ENCODE peak calls at places on chromosomes 7 and 10, in seven cellular contexts. D is heart left ventricle, H is brain microvascular endothelial cell, R is thoracic aorta, X is small intestine, W is heart right ventricle, Z is lung. M is an unnamed sample. For H3K27me3, the result is how much of the 10 kb centered on the place peaks cover.

GRCh38 chr7:73746378-73746777 is 7.8 kb upstream of the ABHD11 start:
- DNase-seq in W (no peak), H (no peak), R (no peak), Z (no peak), D (no peak), X (no peak), M (no peak)

GRCh38 chr7:112596260-112596659 is 115.5 kb downstream of the LSMEM1 start:
- DNase-seq in D (no peak), W (no peak), X (no peak), Z (no peak), R (no peak), H (peak), M (no peak)

GRCh38 chr10:132294196-132294520 is 13.6 kb downstream of the STK32C start:
- DNase-seq in Z (no peak), R (no peak), D (no peak), X (no peak), W (no peak), H (no peak), M (no peak)

GRCh38 chr10:47424231-47424630 is 40.1 kb upstream of the ZNF488 start:
- DNase-seq in X (no peak), D (no peak), H (no peak), Z (no peak), W (no peak), R (no peak), M (no peak)

GRCh38 chr10:62374862-62375710 is 917 bp downstream of the ZNF365 start:
- DNase-seq in Z (no peak), D (no peak), X (no peak), R (no peak), W (no peak), H (no peak), M (no peak)

GRCh38 chr7:150334108-150334507 is 7.3 kb downstream of the RARRES2 start:
- DNase-seq in D (no peak), Z (no peak), H (no peak), W (no peak), R (no peak), X (no peak), M (no peak)

GRCh38 chr10:82313401-82313800 is 438.4 kb downstream of the NRG3 start:
- DNase-seq in X (no peak), Z (no peak), H (no peak), W (no peak), R (no peak), D (no peak), M (no peak)

GRCh38 chr10:43228783-43229207 is 38.1 kb downstream of the RASGEF1A start:
- DNase-seq in Z (no peak), W (no peak), H (no peak), D (no peak), R (no peak), X (no peak), M (no peak)

GRCh38 chr7:44782460-44782859 is 14.0 kb upstream of the PPIA start:
- DNase-seq in R (no peak), H (no peak), W (no peak), X (no peak), D (no peak), Z (no peak), M (no peak)

GRCh38 chr7:42671627-42672026 is 240.2 kb downstream of the C7orf25 start:
- DNase-seq in D (no peak), W (no peak), Z (no peak), R (no peak), X (no peak), H (no peak), M (no peak)

GRCh38 chr7:3200504-3200903 is 100.5 kb upstream of the SDK1 start:
- DNase-seq in R (no peak), W (no peak), H (peak), Z (no peak), X (peak), D (no peak), M (no peak)

GRCh38 chr7:105210721-105211205 is 178.0 kb downstream of the SRPK2 start:
- DNase-seq in R (no peak), Z (no peak), H (no peak), X (peak), W (peak), D (peak), M (no peak)

GRCh38 chr10:97898429-97898828 is 48.8 kb downstream of the GOLGA7B start:
- DNase-seq in X (no peak), W (no peak), H (no peak), D (no peak), R (no peak), Z (no peak), M (no peak)

GRCh38 chr10:23754179-23754578 is 315.3 kb downstream of the OTUD1 start:
- DNase-seq in H (no peak), Z (no peak), D (no peak), W (no peak), X (no peak), R (no peak), M (no peak)

GRCh38 chr7:140902305-140902953 is 22.3 kb downstream of the BRAF start:
- DNase-seq in D (no peak), H (no peak), X (no peak), Z (no peak), W (no peak), R (no peak), M (no peak)

DNA sequence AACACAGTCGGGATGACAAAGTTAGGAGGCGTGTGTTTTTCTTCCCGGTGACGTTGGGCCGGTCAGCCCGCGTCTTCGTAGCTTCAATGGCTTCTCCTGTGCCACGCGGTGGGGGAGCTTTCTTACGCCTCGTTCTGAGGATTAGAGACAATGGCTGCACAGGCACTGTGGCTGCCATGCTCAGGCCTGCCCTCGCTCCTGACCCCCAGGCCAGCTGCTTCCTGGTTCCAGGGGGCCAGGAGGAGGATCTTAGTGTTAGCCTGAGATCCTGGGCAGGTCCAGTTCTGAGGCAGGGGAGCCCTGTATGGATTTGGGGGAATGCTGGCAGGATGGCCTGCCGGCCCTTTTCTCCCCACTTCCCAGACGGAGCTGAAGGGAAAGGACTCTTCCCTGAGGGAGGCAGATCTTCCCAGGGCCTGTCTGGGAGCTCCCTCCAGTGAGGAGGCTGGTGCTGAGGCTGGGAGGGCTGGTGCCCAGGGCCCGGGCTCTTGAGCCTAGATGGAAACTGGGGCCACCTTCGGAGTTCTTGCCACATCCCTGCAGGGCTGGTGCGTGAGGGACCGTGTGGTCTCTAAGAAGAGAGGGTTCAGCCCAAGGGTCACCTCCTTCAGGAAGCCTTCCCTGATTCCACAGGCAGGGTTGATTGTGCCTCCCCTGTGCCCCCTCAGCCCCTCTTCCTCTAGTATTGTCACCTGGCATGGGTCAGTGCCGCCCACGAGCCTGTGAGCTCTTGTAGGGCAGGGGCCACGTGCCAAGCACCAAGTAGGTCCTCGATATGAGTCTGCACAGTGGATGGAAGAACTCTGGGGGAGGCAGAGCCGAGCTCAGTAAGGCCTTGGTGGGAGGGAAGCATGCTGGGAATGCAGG is 101.4 kb downstream of the GRK5 start:
- DNase-seq in R (no peak), H (no peak), X (no peak), Z (no peak), W (no peak), D (no peak), M (no peak)
- H3K27ac ChIP-seq in R (peak), H (no peak), X (no peak), Z (no peak), W (no peak), D (no peak), M (no peak)

DNA sequence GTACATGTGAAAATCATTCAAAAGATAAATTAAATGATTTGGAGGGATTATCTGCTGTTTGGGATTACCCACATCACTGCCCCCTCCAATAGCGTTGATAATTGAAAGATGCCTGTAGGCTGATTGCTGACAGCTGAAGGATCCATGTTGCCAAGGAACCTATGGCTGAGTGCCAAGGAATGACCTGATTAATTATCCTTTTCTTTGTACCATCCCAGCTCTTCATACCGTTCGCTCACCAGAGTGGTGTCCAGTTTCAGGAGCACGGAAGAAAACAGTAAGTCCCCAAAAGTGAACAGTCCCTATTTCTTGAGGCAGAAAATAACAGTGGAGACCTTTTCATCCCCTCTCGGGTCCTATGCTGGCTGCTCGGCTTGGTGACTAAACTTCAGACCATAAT is 108.7 kb downstream of the SPAG6 start:
- DNase-seq in X (no peak), Z (no peak), H (no peak), D (no peak), W (no peak), R (no peak), M (no peak)
- H3K27me3 ChIP-seq in X (under half), Z (under half), H (under half), D (under half), W (under half), R (under half), M (under half)

DNA sequence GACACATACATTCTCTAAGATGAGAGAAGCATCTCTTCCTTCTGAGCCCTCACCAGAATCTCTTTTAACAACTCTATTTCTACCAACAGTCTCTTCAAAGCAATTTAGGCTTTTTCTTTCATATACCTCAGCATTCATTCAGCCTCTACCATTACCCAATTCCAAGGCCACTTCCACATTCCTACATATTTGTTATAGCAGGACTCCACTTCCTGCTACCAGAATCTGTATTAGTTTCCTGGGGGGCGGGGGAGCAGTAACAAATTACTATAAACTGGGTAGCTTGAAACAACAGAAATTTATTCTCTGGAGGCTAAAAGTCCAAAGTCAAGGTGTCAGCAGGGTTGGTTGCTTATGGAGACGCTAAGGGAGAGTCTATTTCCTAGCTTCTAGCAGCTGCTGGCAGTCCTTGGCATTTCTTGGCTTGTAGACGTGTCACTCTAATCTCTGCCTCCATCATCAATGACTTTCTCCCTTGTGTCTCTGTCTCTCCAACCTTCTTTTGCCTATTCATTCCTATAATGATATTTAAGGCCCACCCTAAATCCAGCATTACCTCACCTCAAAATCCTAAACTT is 7.4 kb downstream of the PRPS1L1 start:
- DNase-seq in D (no peak), H (no peak), R (no peak), X (peak), W (no peak), Z (no peak), M (no peak)
- H3K4me3 ChIP-seq in D (no peak), H (no peak), R (no peak), X (no peak), W (no peak), Z (no peak), M (no peak)

GRCh38 chr7:131028293-131028692 is 294.3 kb upstream of the KLF14 start:
- DNase-seq in R (no peak), X (no peak), Z (no peak), W (no peak), H (no peak), D (no peak), M (no peak)
- H3K27ac ChIP-seq in R (no peak), X (no peak), Z (peak), W (no peak), H (no peak), D (no peak), M (no peak)

GRCh38 chr7:94149776-94150545 is 145.8 kb upstream of the BET1 start:
- DNase-seq in R (no peak), Z (no peak), D (no peak), W (no peak), X (no peak), H (no peak), M (no peak)

GRCh38 chr7:94142281-94142680 is 138.1 kb upstream of the BET1 start:
- DNase-seq in X (no peak), D (no peak), Z (no peak), W (no peak), R (no peak), H (no peak), M (no peak)

GRCh38 chr7:94146408-94146807 is 142.3 kb upstream of the BET1 start:
- DNase-seq in H (peak), R (no peak), Z (no peak), X (no peak), D (no peak), W (no peak), M (no peak)

DNA sequence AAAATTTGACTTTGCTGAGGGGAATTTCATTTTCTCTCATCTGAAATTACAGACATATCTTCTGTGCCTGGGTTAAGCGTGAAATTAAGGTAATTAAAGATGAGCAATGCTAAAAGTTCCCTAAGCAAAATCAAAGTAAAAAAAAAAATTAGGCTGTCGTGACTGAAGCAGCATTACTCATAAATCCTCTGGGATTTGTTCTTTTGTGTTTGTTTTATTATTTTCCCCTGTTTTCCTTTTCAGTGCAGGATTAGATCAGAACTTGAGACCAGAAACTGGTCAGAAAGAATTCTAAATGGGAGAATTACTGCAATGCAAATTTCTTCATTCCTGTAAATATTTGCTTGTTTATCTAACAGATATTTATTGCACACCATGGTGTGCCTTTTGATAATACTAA is 141.4 kb upstream of the BET1 start:
- DNase-seq in Z (no peak), W (no peak), H (no peak), R (no peak), D (no peak), X (no peak), M (no peak)
- H3K27me3 ChIP-seq in Z (under half), W (under half), H (under half), R (under half), D (under half), X (under half), M (under half)

GRCh38 chr10:27344568-27345454 is 104.2 kb upstream of the ACBD5 start:
- DNase-seq in W (no peak), X (no peak), H (no peak), D (no peak), R (no peak), Z (no peak), M (no peak)
- H3K4me3 ChIP-seq in W (no peak), X (no peak), H (no peak), D (no peak), R (no peak), Z (no peak), M (no peak)

DNA sequence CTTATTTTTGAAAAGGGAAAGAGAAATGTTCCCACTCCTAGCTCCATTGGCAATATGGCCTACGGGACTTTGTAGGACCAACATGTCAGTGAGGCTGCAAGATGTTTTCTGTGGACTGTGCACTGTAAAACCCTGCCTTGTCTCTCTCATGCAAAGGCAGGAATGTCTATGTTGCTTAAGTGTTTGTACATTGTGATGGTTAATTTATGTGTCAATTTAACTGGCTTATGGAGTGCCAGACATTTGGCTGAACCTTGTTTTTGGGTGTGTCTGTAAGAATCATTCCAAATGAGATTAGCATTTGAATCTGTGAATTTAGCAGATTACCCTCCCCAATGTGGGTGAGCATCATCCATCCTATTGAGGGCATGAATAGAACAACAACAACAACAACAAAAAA is 4.1 kb upstream of the PCLO start:
- DNase-seq in X (no peak), R (no peak), Z (no peak), W (no peak), H (no peak), D (no peak), M (no peak)
- H3K27ac ChIP-seq in X (no peak), R (no peak), Z (no peak), W (no peak), H (no peak), D (no peak), M (no peak)

GRCh38 chr7:114082934-114083647 is 164.3 kb upstream of the PPP1R3A start:
- DNase-seq in H (no peak), R (no peak), D (peak), W (peak), X (peak), Z (no peak), M (no peak)
- H3K27me3 ChIP-seq in H (under half), R (under half), D (half or more), W (under half), X (under half), Z (under half), M (under half)

DNA sequence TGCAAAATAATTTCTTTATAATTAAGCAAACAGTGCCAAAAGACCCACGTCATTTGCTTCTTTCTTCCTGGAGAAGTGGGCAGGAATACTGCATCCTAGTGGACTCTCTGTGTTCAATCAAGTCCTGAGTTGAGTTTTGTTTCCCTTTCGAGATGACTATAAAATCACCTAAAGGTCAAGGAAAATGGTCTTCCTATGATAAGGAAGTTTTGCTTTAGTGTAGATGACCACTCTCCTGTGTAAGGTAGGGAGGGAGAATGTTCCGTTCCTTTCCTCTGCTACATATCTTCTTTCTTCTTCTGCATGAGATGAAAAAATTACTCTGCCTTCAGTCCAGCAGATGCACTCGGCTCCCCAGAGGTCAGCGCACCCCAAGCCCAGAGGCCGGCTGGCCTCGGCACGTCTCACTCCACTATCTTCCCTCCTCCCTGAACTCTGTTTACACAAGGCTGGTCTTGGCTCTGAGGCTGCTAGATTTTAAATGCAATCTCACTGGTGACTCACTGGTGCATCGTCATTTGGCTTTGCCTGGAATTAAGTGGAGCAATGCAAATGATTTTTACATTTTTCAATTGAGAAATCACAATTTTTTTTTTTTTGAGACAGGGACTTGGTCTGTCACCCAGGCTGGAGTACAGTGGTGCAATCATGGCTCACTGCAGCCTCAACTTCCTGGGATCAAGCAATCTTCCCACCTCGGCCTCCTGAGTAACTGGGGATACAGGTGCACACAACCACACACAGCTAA is 18.6 kb upstream of the VDAC2 start:
- DNase-seq in D (peak), Z (peak), W (peak), X (peak), H (peak), R (peak), M (no peak)
- H3K4me3 ChIP-seq in D (no peak), Z (no peak), W (no peak), X (no peak), H (no peak), R (peak), M (no peak)

DNA sequence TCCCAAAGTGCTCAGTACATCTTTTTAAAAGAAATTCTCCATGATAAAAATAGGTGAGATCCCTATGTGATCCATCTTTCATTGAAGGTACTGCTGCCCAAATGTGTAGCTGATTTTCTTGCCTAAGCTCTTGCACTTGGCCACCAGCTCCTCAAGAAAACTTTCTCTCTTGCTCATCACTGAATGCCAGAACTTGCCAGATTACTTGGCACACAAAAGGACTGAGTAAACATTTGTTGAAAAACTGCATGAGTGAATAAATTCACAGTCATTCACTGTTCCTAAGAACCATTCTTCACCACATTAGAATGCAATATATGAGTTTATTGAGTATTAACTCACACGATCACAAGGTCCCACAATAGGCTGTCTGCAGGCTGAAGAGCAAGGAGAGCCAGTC is 99.9 kb downstream of the TRIL start:
- DNase-seq in X (no peak), R (no peak), W (no peak), D (no peak), Z (no peak), H (no peak), M (no peak)
- H3K27ac ChIP-seq in X (no peak), R (no peak), W (no peak), D (no peak), Z (no peak), H (no peak), M (no peak)